ENCODE peak calls at places on chromosomes 3 and 15, in five cellular contexts. H is left cardiac atrium, C is epithelial cell of esophagus, O is germinal center, M is DMS 273 treated with DMSO at 0.1 percent for 48 hours. L is an unnamed sample.

GRCh38 chr3:52061116-52061910 is 4.9 kb upstream of the DUSP7 start:
- DNase-seq in H (no peak), C (peak; percentile 91), O (no peak), M (no peak), L (no peak)

GRCh38 chr15:47872869-47873301 is 155.6 kb downstream of the SEMA6D start:
- DNase-seq in H (no peak), M (no peak), O (no peak), C (no peak), L (no peak)

GRCh38 chr3:42745776-42746454 is 27.1 kb downstream of the CCDC13 start:
- DNase-seq in O (no peak), C (no peak), M (no peak), H (no peak), L (no peak)

GRCh38 chr15:48596415-48596814 is 49.1 kb downstream of the FBN1 start:
- DNase-seq in M (no peak), H (no peak), O (no peak), C (no peak), L (no peak)

GRCh38 chr3:134795776-134796312 is 784 bp downstream of the EPHB1 start:
- DNase-seq in H (peak; percentile 23), M (no peak), O (peak; percentile 18), C (peak; percentile 18), L (peak; percentile 83)

GRCh38 chr3:7562892-7563291 is 702.0 kb downstream of the GRM7 start:
- DNase-seq in O (no peak), H (no peak), M (no peak), C (peak; percentile 85), L (no peak)

GRCh38 chr3:46734773-46735172 is 17.1 kb upstream of the PRSS50 start:
- DNase-seq in H (no peak), M (no peak), C (no peak), O (no peak), L (no peak)

GRCh38 chr3:145326666-145327065 is 834.3 kb downstream of the PLOD2 start:
- DNase-seq in C (no peak), M (no peak), O (no peak), H (no peak), L (no peak)

GRCh38 chr3:180961552-180961951 is 28.0 kb downstream of the DNAJC19 start:
- DNase-seq in M (no peak), H (no peak), O (no peak), C (no peak), L (no peak)

GRCh38 chr3:113260980-113261920 is 49.9 kb downstream of the BOC start:
- DNase-seq in C (no peak), H (no peak), M (no peak), O (no peak), L (no peak)

GRCh38 chr3:125179528-125180240 is 32.9 kb downstream of the SLC12A8 start:
- DNase-seq in C (no peak), M (no peak), H (no peak), O (no peak), L (no peak)

GRCh38 chr3:15875016-15875689 is 77.4 kb upstream of the ANKRD28 start:
- DNase-seq in M (no peak), H (no peak), O (no peak), C (peak; percentile 75), L (no peak)

GRCh38 chr3:182325213-182325941 is 467.9 kb upstream of the ATP11B start:
- DNase-seq in O (peak; percentile 19), H (no peak), C (no peak), M (no peak), L (no peak)

GRCh38 chr15:76730262-76730661 is 174.9 kb downstream of the SCAPER start:
- DNase-seq in M (no peak), C (no peak), O (no peak), H (no peak), L (no peak)

GRCh38 chr3:70999730-71000129 is 583.8 kb downstream of the FOXP1 start:
- DNase-seq in H (no peak), C (peak; percentile 62), O (no peak), M (no peak), L (no peak)

GRCh38 chr15:65530318-65531111 is at the start of gene HACD3:
- DNase-seq in H (peak; percentile 92), M (peak; percentile 5), O (peak; percentile 96), C (peak; percentile 79), L (peak; percentile 94)

GRCh38 chr3:188286087-188286513 is 132.1 kb downstream of the LPP start:
- DNase-seq in H (peak; percentile 65), C (peak; percentile 92), M (no peak), O (no peak), L (no peak)

GRCh38 chr3:42266085-42266484 is at the start of gene CCK:
- DNase-seq in O (no peak), M (no peak), C (no peak), H (no peak), L (no peak)

GRCh38 chr3:66083096-66083960 is 44.6 kb upstream of the MAGI1 start:
- DNase-seq in M (no peak), C (no peak), O (no peak), H (no peak), L (no peak)

GRCh38 chr3:128907706-128908445 is 28.5 kb downstream of the ACAD9 start:
- DNase-seq in H (no peak), C (no peak), M (no peak), O (no peak), L (no peak)

GRCh38 chr15:56866798-56867197 is 51.6 kb upstream of the TCF12 start:
- DNase-seq in H (no peak), O (no peak), C (no peak), M (no peak), L (no peak)

GRCh38 chr3:123284399-123285010 is 82.8 kb downstream of the SEC22A start:
- DNase-seq in C (no peak), H (no peak), O (no peak), M (no peak), L (no peak)

GRCh38 chr15:65926459-65926858 is 57.2 kb downstream of the RAB11A start:
- DNase-seq in O (no peak), C (no peak), M (no peak), H (no peak), L (no peak)

GRCh38 chr3:194757629-194758028 is 71.9 kb downstream of the FAM43A start:
- DNase-seq in O (no peak), H (no peak), M (peak; percentile 43), C (no peak), L (no peak)